ENCODE peak calls at places on chromosomes 3 and 15, in ten cellular contexts. Q, M, H, E, X, G, V, C, N and F are unnamed samples.

GRCh38 chr15:99431661-99432091 is 134.1 kb upstream of the MEF2A start:
- DNase-seq in N (no peak), M (peak; percentile 37), V (no peak), G (no peak), H (no peak), E (no peak), Q (no peak), X (no peak), C (no peak), F (no peak)

GRCh38 chr3:15044311-15044710 is 20.8 kb downstream of the MRPS25 start:
- DNase-seq in V (no peak), N (no peak), Q (no peak), M (no peak), G (no peak), E (no peak), C (no peak), H (no peak), X (no peak), F (no peak)

GRCh38 chr3:112814256-112814655 is 32.4 kb downstream of the CD200R1L start:
- DNase-seq in H (no peak), Q (no peak), M (no peak), X (no peak), E (peak; percentile 87), G (no peak), N (no peak), C (peak; percentile 60), V (no peak), F (peak; percentile 28)

GRCh38 chr3:186060222-186060621 is 48.7 kb downstream of the ETV5 start:
- DNase-seq in X (no peak), V (no peak), E (no peak), M (no peak), C (no peak), G (no peak), N (no peak), Q (no peak), H (no peak), F (no peak)

GRCh38 chr15:57735406-57735805 is 28.9 kb downstream of the POLR2M start:
- DNase-seq in M (no peak), G (no peak), N (no peak), C (no peak), Q (no peak), V (no peak), X (no peak), E (no peak), H (no peak), F (no peak)

GRCh38 chr3:184583345-184584000 is 21.9 kb downstream of the EPHB3 start:
- DNase-seq in E (peak; percentile 82), H (no peak), N (no peak), Q (no peak), M (no peak), G (no peak), V (no peak), X (peak; percentile 57), C (no peak), F (no peak)

GRCh38 chr3:151230644-151231043 is 27.6 kb upstream of the GPR171 start:
- DNase-seq in N (no peak), E (no peak), C (no peak), G (no peak), X (no peak), V (no peak), Q (no peak), H (no peak), M (no peak), F (no peak)

GRCh38 chr3:55461896-55462295 is 25.2 kb downstream of the WNT5A start:
- DNase-seq in C (no peak), M (no peak), G (no peak), X (no peak), H (no peak), N (no peak), V (no peak), Q (no peak), E (peak; percentile 80), F (no peak)

GRCh38 chr3:159806412-159806811 is 182.2 kb upstream of the IL12A start:
- DNase-seq in Q (no peak), M (no peak), X (no peak), H (no peak), E (no peak), C (no peak), N (no peak), G (no peak), V (no peak), F (no peak)

GRCh38 chr3:10585945-10586344 is 80.6 kb upstream of the ATP2B2 start:
- DNase-seq in H (no peak), G (no peak), E (no peak), X (no peak), M (no peak), Q (no peak), C (no peak), V (no peak), N (no peak), F (no peak)

GRCh38 chr15:55530861-55531313 is 22.9 kb upstream of the DNAAF4 start:
- DNase-seq in X (no peak), H (no peak), N (no peak), V (no peak), M (no peak), Q (no peak), E (peak; percentile 64), C (peak; percentile 42), G (no peak), F (peak; percentile 58)

GRCh38 chr3:39146083-39146501 is 7.3 kb downstream of the CSRNP1 start:
- DNase-seq in H (no peak), G (no peak), N (no peak), C (no peak), Q (no peak), E (peak; percentile 54), X (no peak), V (no peak), M (peak; percentile 78), F (no peak)

GRCh38 chr3:12714278-12714677 is 44.8 kb downstream of the TMEM40 start:
- DNase-seq in E (no peak), G (no peak), N (no peak), V (no peak), X (no peak), C (no peak), H (no peak), Q (no peak), M (no peak), F (no peak)

GRCh38 chr15:71346464-71346863 is 231.2 kb downstream of the THSD4 start:
- DNase-seq in G (no peak), Q (no peak), H (no peak), C (no peak), N (no peak), E (no peak), V (no peak), X (no peak), M (no peak), F (no peak)

GRCh38 chr3:156516284-156516683 is 38.6 kb downstream of the SSR3 start:
- DNase-seq in E (no peak), N (no peak), V (no peak), Q (no peak), H (no peak), X (no peak), C (no peak), M (no peak), G (no peak), F (no peak)

GRCh38 chr15:48371961-48372360 is 40.7 kb downstream of the DUT start:
- DNase-seq in M (no peak), Q (no peak), C (no peak), E (no peak), H (no peak), N (no peak), X (no peak), G (no peak), V (no peak), F (no peak)

GRCh38 chr15:39304931-39305728 is 275.7 kb upstream of the THBS1 start:
- DNase-seq in Q (no peak), V (no peak), X (no peak), C (no peak), M (no peak), H (no peak), N (no peak), E (no peak), G (no peak), F (no peak)

GRCh38 chr15:77905301-77905920 is 172.1 kb downstream of the TBC1D2B start:
- DNase-seq in H (no peak), X (no peak), E (no peak), V (no peak), G (no peak), M (peak; percentile 55), C (no peak), Q (no peak), N (no peak), F (no peak)

GRCh38 chr15:37102315-37103021 is 2.1 kb upstream of the MEIS2 start:
- DNase-seq in V (peak; percentile 25), C (no peak), E (peak; percentile 60), N (no peak), X (peak; percentile 55), M (no peak), H (no peak), G (peak; percentile 45), Q (peak; percentile 52), F (no peak)

GRCh38 chr3:99965077-99965476 is 147.4 kb downstream of the CMSS1 start:
- DNase-seq in X (no peak), H (no peak), N (no peak), V (no peak), M (no peak), E (peak; percentile 77), Q (no peak), G (no peak), C (no peak), F (no peak)

GRCh38 chr3:159923961-159924360 is 64.7 kb upstream of the IL12A start:
- DNase-seq in G (no peak), N (no peak), X (no peak), H (no peak), V (no peak), C (no peak), E (peak; percentile 50), M (no peak), Q (no peak), F (no peak)

GRCh38 chr15:67130673-67131601 is 65.5 kb downstream of the SMAD3 start:
- DNase-seq in X (no peak), C (no peak), H (no peak), G (no peak), E (peak; percentile 91), N (no peak), Q (no peak), M (no peak), V (no peak), F (no peak)

GRCh38 chr3:98954242-98954641 is 52.7 kb upstream of the DCBLD2 start:
- DNase-seq in C (no peak), V (no peak), X (no peak), N (no peak), Q (no peak), H (no peak), E (peak; percentile 46), G (no peak), M (no peak), F (peak; percentile 54)